ENCODE peak calls at places on chromosomes 16 and 17, in four cellular contexts. One of them, this sample, is unnamed.

GRCh38 chr17:1830288-1830687 is 483 bp downstream of the RPA1 start:
- DNase-seq in myocyte: no peak
- DNase-seq in keratinocyte: no peak
- DNase-seq in sciatic nerve: peak; percentile 9
- DNase-seq in this sample: no peak

GRCh38 chr17:48500435-48501426 is 30.1 kb downstream of the HOXB1 start:
- DNase-seq in myocyte: no peak
- DNase-seq in keratinocyte: no peak
- DNase-seq in sciatic nerve: no peak
- DNase-seq in this sample: no peak

GRCh38 chr17:55451758-55452468 is 30.3 kb upstream of the MMD start:
- DNase-seq in myocyte: no peak
- DNase-seq in keratinocyte: no peak
- DNase-seq in sciatic nerve: no peak
- DNase-seq in this sample: no peak

GRCh38 chr17:38868095-38868967 is 1.5 kb upstream of the LASP1 start:
- DNase-seq in myocyte: peak; percentile 46
- DNase-seq in keratinocyte: no peak
- DNase-seq in sciatic nerve: peak; percentile 80
- DNase-seq in this sample: peak; percentile 73

GRCh38 chr16:55030944-55031343 is 100.3 kb downstream of the IRX5 start:
- DNase-seq in myocyte: no peak
- DNase-seq in keratinocyte: no peak
- DNase-seq in sciatic nerve: no peak
- DNase-seq in this sample: no peak

GRCh38 chr17:42193216-42194132 is 820 bp downstream of the GHDC start:
- DNase-seq in myocyte: no peak
- DNase-seq in keratinocyte: no peak
- DNase-seq in sciatic nerve: no peak
- DNase-seq in this sample: no peak

GRCh38 chr17:15981646-15982580 is 17.6 kb downstream of the ZSWIM7 start:
- DNase-seq in myocyte: no peak
- DNase-seq in keratinocyte: no peak
- DNase-seq in sciatic nerve: no peak
- DNase-seq in this sample: peak; percentile 56

GRCh38 chr17:82153745-82154375 is 55.8 kb upstream of the FASN start:
- DNase-seq in myocyte: peak; percentile 70
- DNase-seq in keratinocyte: no peak
- DNase-seq in sciatic nerve: peak; percentile 90
- DNase-seq in this sample: peak; percentile 54

GRCh38 chr17:83100853-83101391 is 21.5 kb downstream of the METRNL start:
- DNase-seq in myocyte: no peak
- DNase-seq in keratinocyte: no peak
- DNase-seq in sciatic nerve: no peak
- DNase-seq in this sample: no peak

GRCh38 chr16:66150691-66151090 is 215.8 kb upstream of the CDH5 start:
- DNase-seq in myocyte: no peak
- DNase-seq in keratinocyte: no peak
- DNase-seq in sciatic nerve: no peak
- DNase-seq in this sample: peak; percentile 8

GRCh38 chr17:83085103-83085502 is 5.7 kb downstream of the METRNL start:
- DNase-seq in myocyte: no peak
- DNase-seq in keratinocyte: no peak
- DNase-seq in sciatic nerve: no peak
- DNase-seq in this sample: no peak

GRCh38 chr17:49223517-49224197 is 6.9 kb downstream of the PHOSPHO1 start:
- DNase-seq in myocyte: peak; percentile 40
- DNase-seq in keratinocyte: no peak
- DNase-seq in sciatic nerve: peak; percentile 84
- DNase-seq in this sample: peak; percentile 15

GRCh38 chr16:27728691-27729090 is 178.7 kb downstream of the KATNIP start:
- DNase-seq in myocyte: no peak
- DNase-seq in keratinocyte: no peak
- DNase-seq in sciatic nerve: no peak
- DNase-seq in this sample: no peak

GRCh38 chr17:57650548-57650947 is 94.6 kb downstream of the CCDC182 start:
- DNase-seq in myocyte: no peak
- DNase-seq in keratinocyte: no peak
- DNase-seq in sciatic nerve: no peak
- DNase-seq in this sample: no peak

GRCh38 chr16:49717693-49718092 is 138.2 kb downstream of the ZNF423 start:
- DNase-seq in myocyte: no peak
- DNase-seq in keratinocyte: no peak
- DNase-seq in sciatic nerve: no peak
- DNase-seq in this sample: no peak

GRCh38 chr17:79803997-79804855 is 7.3 kb upstream of the CBX8 start:
- DNase-seq in myocyte: no peak
- DNase-seq in keratinocyte: no peak
- DNase-seq in sciatic nerve: no peak
- DNase-seq in this sample: no peak

GRCh38 chr16:27242868-27243590 is 25.5 kb downstream of the NSMCE1 start:
- DNase-seq in myocyte: peak; percentile 83
- DNase-seq in keratinocyte: no peak
- DNase-seq in sciatic nerve: no peak
- DNase-seq in this sample: peak; percentile 96

GRCh38 chr16:1512174-1512573 is 19.0 kb downstream of the TELO2 start:
- DNase-seq in myocyte: no peak
- DNase-seq in keratinocyte: no peak
- DNase-seq in sciatic nerve: no peak
- DNase-seq in this sample: peak; percentile 2

GRCh38 chr17:33328129-33328528 is 35.0 kb upstream of the ASIC2 start:
- DNase-seq in myocyte: peak; percentile 34
- DNase-seq in keratinocyte: no peak
- DNase-seq in sciatic nerve: no peak
- DNase-seq in this sample: peak; percentile 9

GRCh38 chr17:66541461-66542182 is 239.2 kb downstream of the PRKCA start:
- DNase-seq in myocyte: peak; percentile 47
- DNase-seq in keratinocyte: no peak
- DNase-seq in sciatic nerve: no peak
- DNase-seq in this sample: peak; percentile 40

GRCh38 chr17:71970312-71970711 is 150.5 kb upstream of the SOX9 start:
- DNase-seq in myocyte: no peak
- DNase-seq in keratinocyte: peak; percentile 71
- DNase-seq in sciatic nerve: no peak
- DNase-seq in this sample: peak; percentile 20

GRCh38 chr17:15744091-15744676 is 12.1 kb downstream of the TBC1D26 start:
- DNase-seq in myocyte: no peak
- DNase-seq in keratinocyte: no peak
- DNase-seq in sciatic nerve: no peak
- DNase-seq in this sample: no peak

GRCh38 chr16:4321286-4322120 is 5.6 kb downstream of the GLIS2 start:
- DNase-seq in myocyte: no peak
- DNase-seq in keratinocyte: no peak
- DNase-seq in sciatic nerve: no peak
- DNase-seq in this sample: no peak

GRCh38 chr17:75749545-75750389 is 15.2 kb downstream of the GALK1 start:
- DNase-seq in myocyte: peak; percentile 80
- DNase-seq in keratinocyte: no peak
- DNase-seq in sciatic nerve: peak; percentile 94
- DNase-seq in this sample: peak; percentile 59

GRCh38 chr17:67366193-67367157 is at the start of gene PSMD12:
- DNase-seq in myocyte: peak; percentile 93
- DNase-seq in keratinocyte: peak; percentile 73
- DNase-seq in sciatic nerve: peak; percentile 95
- DNase-seq in this sample: peak; percentile 87